ENCODE peak calls at places on chromosomes 6 and 20, in four cellular contexts. One of them, this sample, is unnamed.

GRCh38 chr6:16476861-16477260 is 238.5 kb downstream of the GMPR start:
- DNase-seq in GM12878: peak
- DNase-seq in K562: no peak
- DNase-seq in HepG2: no peak
- DNase-seq in this sample: no peak

GRCh38 chr6:4707011-4707410 is 69.2 kb upstream of the CDYL start:
- DNase-seq in HepG2: no peak
- DNase-seq in GM12878: no peak
- DNase-seq in K562: no peak
- DNase-seq in this sample: no peak

GRCh38 chr6:97703661-97704060 is 420.6 kb upstream of the MMS22L start:
- DNase-seq in K562: no peak
- DNase-seq in HepG2: no peak
- DNase-seq in GM12878: no peak
- DNase-seq in this sample: no peak

GRCh38 chr6:69719602-69720193 is 77.1 kb downstream of the LMBRD1 start:
- DNase-seq in K562: peak
- DNase-seq in GM12878: no peak
- DNase-seq in HepG2: peak
- DNase-seq in this sample: peak

GRCh38 chr6:10411131-10411914 is 3.6 kb downstream of the TFAP2A start:
- DNase-seq in K562: no peak
- DNase-seq in HepG2: no peak
- DNase-seq in GM12878: no peak
- DNase-seq in this sample: no peak

GRCh38 chr20:41347523-41348429 is 7.2 kb downstream of the LPIN3 start:
- DNase-seq in K562: no peak
- DNase-seq in GM12878: no peak
- DNase-seq in HepG2: no peak
- DNase-seq in this sample: no peak

GRCh38 chr6:11969092-11969491 is 43.0 kb upstream of the HIVEP1 start:
- DNase-seq in HepG2: no peak
- DNase-seq in GM12878: no peak
- DNase-seq in K562: no peak
- DNase-seq in this sample: no peak

GRCh38 chr6:4668271-4669179 is 107.7 kb upstream of the CDYL start:
- DNase-seq in K562: no peak
- DNase-seq in GM12878: no peak
- DNase-seq in HepG2: no peak
- DNase-seq in this sample: no peak

GRCh38 chr6:142356271-142356938 is 54.6 kb downstream of the ADGRG6 start:
- DNase-seq in K562: no peak
- DNase-seq in HepG2: no peak
- DNase-seq in GM12878: no peak
- DNase-seq in this sample: no peak

GRCh38 chr6:106804238-106805016 is 170.1 kb downstream of the CD24 start:
- DNase-seq in GM12878: no peak
- DNase-seq in K562: no peak
- DNase-seq in HepG2: no peak
- DNase-seq in this sample: no peak

GRCh38 chr6:100338090-100338489 is 126.6 kb downstream of the SIM1 start:
- DNase-seq in HepG2: no peak
- DNase-seq in GM12878: no peak
- DNase-seq in K562: no peak
- DNase-seq in this sample: no peak
- TF ChIP-seq JUNB in HepG2: no peak
- TF ChIP-seq JUNB in GM12878: no peak
- TF ChIP-seq JUNB in K562: no peak
- TF ChIP-seq JUNB in this sample: no peak

GRCh38 chr6:145073811-145074210 is 661.5 kb downstream of the EPM2A start:
- DNase-seq in GM12878: no peak
- DNase-seq in HepG2: no peak
- DNase-seq in K562: no peak
- DNase-seq in this sample: no peak

GRCh38 chr6:145074805-145075204 is 660.5 kb downstream of the EPM2A start:
- DNase-seq in HepG2: no peak
- DNase-seq in GM12878: no peak
- DNase-seq in K562: no peak
- DNase-seq in this sample: no peak

GRCh38 chr6:145069966-145070365 is 665.4 kb downstream of the EPM2A start:
- DNase-seq in HepG2: no peak
- DNase-seq in K562: no peak
- DNase-seq in GM12878: no peak
- DNase-seq in this sample: no peak

GRCh38 chr6:145070791-145071190 is 664.5 kb downstream of the EPM2A start:
- DNase-seq in GM12878: no peak
- DNase-seq in HepG2: no peak
- DNase-seq in K562: no peak
- DNase-seq in this sample: no peak

DNA sequence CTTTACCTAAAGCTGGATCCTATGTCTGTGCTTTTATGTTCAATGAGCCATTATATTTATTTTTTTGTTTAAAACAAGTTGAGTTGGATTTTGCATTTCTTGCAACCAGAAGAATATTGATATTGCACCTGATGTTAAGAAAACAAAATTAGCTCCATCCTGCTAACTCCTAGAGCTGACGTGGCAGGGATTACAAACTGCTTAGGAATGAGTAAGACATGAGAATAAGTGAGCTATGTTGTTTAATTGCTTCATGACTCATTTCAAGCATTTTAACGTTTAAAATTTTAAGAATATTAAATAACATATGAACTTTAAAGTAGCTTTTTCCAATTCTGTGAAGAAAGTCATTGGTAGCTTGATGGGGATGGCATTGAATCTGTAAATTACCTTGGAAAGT is 663.5 kb downstream of the EPM2A start:
- DNase-seq in HepG2: no peak
- DNase-seq in K562: no peak
- DNase-seq in GM12878: no peak
- DNase-seq in this sample: no peak
- TF ChIP-seq HDAC2 in HepG2: no peak
- TF ChIP-seq HDAC2 in K562: no peak
- TF ChIP-seq HDAC2 in GM12878: no peak
- TF ChIP-seq HDAC2 in this sample: no peak

GRCh38 chr6:33956206-33956605 is 152.4 kb upstream of the MLN start:
- DNase-seq in HepG2: no peak
- DNase-seq in K562: no peak
- DNase-seq in GM12878: no peak
- DNase-seq in this sample: no peak

GRCh38 chr6:33958863-33959651 is 155.3 kb upstream of the MLN start:
- DNase-seq in HepG2: no peak
- DNase-seq in GM12878: no peak
- DNase-seq in K562: no peak
- DNase-seq in this sample: no peak

GRCh38 chr6:33958208-33958862 is 154.5 kb upstream of the MLN start:
- DNase-seq in HepG2: peak
- DNase-seq in K562: no peak
- DNase-seq in GM12878: no peak
- DNase-seq in this sample: no peak

GRCh38 chr6:33955566-33955965 is 151.8 kb upstream of the MLN start:
- DNase-seq in GM12878: no peak
- DNase-seq in HepG2: no peak
- DNase-seq in K562: no peak
- DNase-seq in this sample: no peak

DNA sequence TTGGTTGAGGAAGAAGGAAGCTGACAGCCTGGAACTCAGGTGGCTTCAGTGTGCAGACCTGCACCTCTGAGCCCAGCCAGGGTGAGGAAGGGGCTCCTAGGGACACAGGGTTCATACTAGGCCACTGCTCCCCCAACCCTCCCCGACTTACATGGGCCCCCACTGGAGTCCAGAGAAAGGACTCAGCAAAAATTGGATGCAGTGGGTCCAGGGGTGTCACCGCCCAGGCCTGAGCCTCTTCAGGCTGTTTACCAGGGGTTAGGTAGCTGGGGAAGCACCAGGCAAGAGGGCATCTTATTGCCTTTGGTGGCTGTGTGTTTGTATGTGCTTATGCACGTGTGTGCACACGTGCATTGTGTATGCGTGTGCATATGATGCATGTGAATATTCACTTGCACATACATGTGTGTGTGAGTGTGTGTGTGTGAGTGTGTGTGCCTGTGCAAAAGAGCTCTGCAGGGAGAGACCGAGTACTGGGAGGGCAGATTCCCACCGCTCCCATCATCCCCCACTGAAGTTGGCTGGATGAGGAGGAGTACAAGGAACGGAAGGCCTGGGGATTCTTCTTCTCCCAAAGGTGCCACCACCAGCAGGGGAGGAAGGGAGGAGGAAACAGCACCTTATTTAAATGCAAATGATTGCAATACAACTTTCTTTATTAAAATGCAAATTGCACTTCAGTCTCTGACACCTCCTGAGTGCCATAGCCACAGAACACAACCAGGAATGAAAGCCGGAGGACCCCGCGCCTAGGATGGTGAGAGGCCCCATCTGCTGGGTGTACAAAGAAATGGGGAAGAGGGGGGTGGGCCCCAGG is 153.8 kb upstream of the MLN start:
- DNase-seq in HepG2: no peak
- DNase-seq in GM12878: no peak
- DNase-seq in K562: no peak
- DNase-seq in this sample: no peak
- TF ChIP-seq JUNB in HepG2: no peak
- TF ChIP-seq JUNB in GM12878: no peak
- TF ChIP-seq JUNB in K562: no peak
- TF ChIP-seq JUNB in this sample: no peak

DNA sequence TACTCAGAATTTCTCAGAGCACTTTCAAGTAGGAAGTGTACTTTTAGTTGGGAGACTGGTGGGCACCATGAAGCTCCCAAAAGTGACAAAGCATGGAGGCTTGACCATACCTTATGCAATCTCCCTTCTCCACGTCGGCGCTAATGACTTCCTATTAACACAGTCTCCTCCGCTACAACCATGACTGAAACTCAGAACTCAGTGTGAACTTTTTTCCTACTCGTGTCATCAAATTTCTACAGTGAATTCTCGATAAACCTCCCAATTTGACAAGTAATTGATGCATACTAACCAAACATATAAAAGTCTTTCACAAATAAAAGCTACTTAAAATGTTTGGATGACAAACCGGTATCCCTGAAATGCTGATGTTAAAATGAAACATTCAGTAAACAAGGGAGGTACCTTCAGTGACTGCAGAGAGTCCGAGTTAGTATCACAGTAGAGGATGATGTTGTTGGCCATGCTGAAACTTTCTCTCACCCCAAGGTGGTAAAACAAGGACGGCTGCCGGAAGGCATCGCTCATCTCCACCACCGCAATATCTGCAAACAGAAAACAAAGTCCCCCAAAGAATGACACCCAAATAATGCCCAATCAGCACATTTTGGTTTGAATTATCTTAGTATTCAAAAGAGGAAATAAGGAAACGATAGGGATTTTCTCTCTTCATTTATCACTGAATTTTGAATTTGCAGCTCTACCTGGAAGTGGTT is 72.1 kb downstream of the MAP3K5 start:
- DNase-seq in K562: no peak
- DNase-seq in GM12878: peak
- DNase-seq in HepG2: no peak
- DNase-seq in this sample: no peak
- TF ChIP-seq HDAC2 in K562: no peak
- TF ChIP-seq HDAC2 in GM12878: no peak
- TF ChIP-seq HDAC2 in HepG2: no peak
- TF ChIP-seq HDAC2 in this sample: no peak

GRCh38 chr6:1572892-1573291 is 36.8 kb upstream of the FOXC1 start:
- DNase-seq in K562: no peak
- DNase-seq in GM12878: no peak
- DNase-seq in HepG2: no peak
- DNase-seq in this sample: no peak

GRCh38 chr6:1570848-1571247 is 38.9 kb upstream of the FOXC1 start:
- DNase-seq in K562: no peak
- DNase-seq in HepG2: no peak
- DNase-seq in GM12878: no peak
- DNase-seq in this sample: no peak

GRCh38 chr6:1574895-1575212 is 34.9 kb upstream of the FOXC1 start:
- DNase-seq in K562: no peak
- DNase-seq in HepG2: no peak
- DNase-seq in GM12878: no peak
- DNase-seq in this sample: no peak

GRCh38 chr6:1574083-1574761 is 35.5 kb upstream of the FOXC1 start:
- DNase-seq in HepG2: no peak
- DNase-seq in K562: no peak
- DNase-seq in GM12878: no peak
- DNase-seq in this sample: no peak

DNA sequence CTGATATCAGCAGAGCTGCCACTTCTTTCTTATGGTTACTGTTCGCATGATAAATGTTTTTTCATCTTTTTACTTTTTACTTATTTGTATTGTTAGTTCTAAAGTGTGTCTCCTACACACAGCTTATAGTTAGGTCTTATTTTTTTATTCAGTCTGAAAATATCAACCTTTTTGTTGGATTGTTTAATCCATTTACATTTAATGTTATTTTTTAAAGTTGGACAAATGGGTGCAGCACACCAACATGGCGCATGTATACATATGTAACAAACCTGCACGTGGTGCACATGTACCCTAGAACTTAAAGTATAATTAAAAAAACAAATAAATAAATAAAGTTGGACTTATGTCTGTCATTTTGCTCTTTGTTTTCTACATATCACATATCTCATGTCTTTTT is 40.3 kb upstream of the FOXC1 start:
- DNase-seq in HepG2: no peak
- DNase-seq in K562: no peak
- DNase-seq in GM12878: no peak
- DNase-seq in this sample: no peak
- TF ChIP-seq JUNB in HepG2: no peak
- TF ChIP-seq JUNB in K562: no peak
- TF ChIP-seq JUNB in GM12878: no peak
- TF ChIP-seq JUNB in this sample: no peak

GRCh38 chr6:56852611-56853010 is 102.3 kb upstream of the BEND6 start:
- DNase-seq in GM12878: no peak
- DNase-seq in K562: no peak
- DNase-seq in HepG2: no peak
- DNase-seq in this sample: no peak
- TF ChIP-seq HDAC2 in GM12878: no peak
- TF ChIP-seq HDAC2 in K562: no peak
- TF ChIP-seq HDAC2 in HepG2: no peak
- TF ChIP-seq HDAC2 in this sample: no peak

DNA sequence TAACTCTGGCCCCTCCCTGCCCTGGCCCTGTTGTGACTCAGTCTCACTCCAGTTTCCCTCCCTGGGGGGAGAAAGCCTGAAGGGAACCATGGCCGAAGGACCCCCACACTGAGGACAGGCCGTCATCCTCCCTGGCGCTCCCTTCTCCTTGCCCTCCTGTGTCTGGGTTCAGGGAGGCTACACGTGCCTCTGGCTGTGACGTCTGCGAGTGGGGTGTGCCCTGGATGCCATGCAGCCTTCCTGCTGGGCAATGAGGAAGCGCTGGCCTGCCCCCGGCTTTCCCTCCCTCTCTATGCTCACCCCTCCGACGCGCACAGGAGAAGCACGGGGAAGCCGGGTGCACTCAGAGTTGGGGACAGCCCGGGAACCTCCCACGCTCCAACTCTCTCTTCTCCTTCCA is 9.1 kb downstream of the BHLHE23 start:
- DNase-seq in K562: no peak
- DNase-seq in GM12878: no peak
- DNase-seq in HepG2: no peak
- DNase-seq in this sample: no peak
- TF ChIP-seq JUNB in K562: no peak
- TF ChIP-seq JUNB in GM12878: no peak
- TF ChIP-seq JUNB in HepG2: no peak
- TF ChIP-seq JUNB in this sample: no peak

This sample was measured in A549.